ENCODE peak calls at places on chromosomes 2 and 18, in eight cellular contexts. V, J, T, M, N, G, I and L are unnamed samples.

GRCh38 chr2:200625958-200626363 is 40.1 kb downstream of the AOX1 start:
- DNase-seq in V (no peak), J (no peak), T (no peak), M (peak; percentile 44), N (no peak), G (no peak), I (no peak), L (no peak)

GRCh38 chr2:189676471-189676870 is 2.0 kb downstream of the ANKAR start:
- DNase-seq in V (no peak), J (no peak), T (no peak), M (peak; percentile 70), N (no peak), G (no peak), I (no peak), L (no peak)

GRCh38 chr18:45686892-45687611 is 36.9 kb upstream of the SLC14A1 start:
- DNase-seq in V (no peak), J (peak; percentile 56), T (no peak), M (no peak), N (no peak), G (no peak), I (no peak), L (peak; percentile 12)

GRCh38 chr2:72946466-72946865 is 29.1 kb downstream of the EMX1 start:
- DNase-seq in V (no peak), J (no peak), T (no peak), M (no peak), N (no peak), G (no peak), I (no peak), L (no peak)

GRCh38 chr2:204329532-204329931 is 215.7 kb upstream of the PARD3B start:
- DNase-seq in V (no peak), J (no peak), T (no peak), M (no peak), N (no peak), G (no peak), I (no peak), L (no peak)

GRCh38 chr2:208515099-208515498 is 108.5 kb downstream of the PTH2R start:
- DNase-seq in V (no peak), J (no peak), T (no peak), M (no peak), N (no peak), G (no peak), I (no peak), L (no peak)

GRCh38 chr2:176157499-176158305 is 595 bp downstream of the HOXD3 start:
- DNase-seq in V (no peak), J (no peak), T (no peak), M (peak; percentile 64), N (no peak), G (no peak), I (no peak), L (no peak)

GRCh38 chr2:117918608-117919007 is 95.3 kb downstream of the CCDC93 start:
- DNase-seq in V (no peak), J (no peak), T (no peak), M (no peak), N (no peak), G (no peak), I (no peak), L (no peak)

GRCh38 chr2:207558106-207558505 is 28.3 kb downstream of the CREB1 start:
- DNase-seq in V (no peak), J (no peak), T (no peak), M (peak; percentile 74), N (peak; percentile 72), G (no peak), I (peak; percentile 91), L (no peak)

GRCh38 chr2:43818761-43819160 is 19.9 kb downstream of the ABCG5 start:
- DNase-seq in V (no peak), J (peak; percentile 48), T (no peak), M (peak; percentile 58), N (no peak), G (peak; percentile 62), I (peak; percentile 73), L (peak; percentile 4)

GRCh38 chr18:38077219-38077618 is 511.6 kb upstream of the CELF4 start:
- DNase-seq in V (no peak), J (no peak), T (no peak), M (no peak), N (no peak), G (no peak), I (no peak), L (peak; percentile 52)